ENCODE peak calls at places on chromosomes 1 and 21, in seven cellular contexts. L is SK-N-SH, D is GM12878, N is HCT116, Z is NT2/D1, T is HepG2, Y is H1. V is an unnamed sample.

GRCh38 chr1:114314098-114314497 is 160.4 kb upstream of the SYT6 start:
- DNase-seq in Z (no peak), Y (no peak), N (no peak), L (no peak), T (no peak), D (no peak), V (no peak)

GRCh38 chr1:203153989-203154821 is 21.4 kb downstream of the MYBPH start:
- DNase-seq in T (no peak), L (peak; percentile 55), D (no peak), N (no peak), Y (no peak), Z (no peak), V (no peak)

GRCh38 chr1:225879521-225880209 is 2.5 kb downstream of the TMEM63A start:
- DNase-seq in Y (no peak), L (no peak), Z (no peak), D (no peak), N (no peak), T (peak; percentile 21), V (no peak)

GRCh38 chr1:240539700-240540414 is 72.1 kb downstream of the GREM2 start:
- DNase-seq in D (no peak), N (no peak), Y (no peak), T (no peak), Z (peak; percentile 27), L (no peak), V (no peak)

GRCh38 chr1:46198026-46198826 is at the start of gene POMGNT1:
- DNase-seq in Y (peak; percentile 82), T (peak; percentile 23), L (peak; percentile 98), D (no peak), N (no peak), Z (peak; percentile 35), V (peak; percentile 98)

GRCh38 chr1:217018648-217019047 is 295.4 kb upstream of the ESRRG start:
- DNase-seq in Z (no peak), T (no peak), Y (no peak), L (no peak), N (no peak), D (no peak), V (no peak)

GRCh38 chr1:15799004-15799867 is 8.2 kb downstream of the UQCRHL start:
- DNase-seq in Z (peak; percentile 46), D (no peak), Y (no peak), T (peak; percentile 61), L (no peak), N (peak; percentile 83), V (peak; percentile 22)

GRCh38 chr1:230231739-230232075 is 164.7 kb downstream of the GALNT2 start:
- DNase-seq in Z (no peak), Y (no peak), N (no peak), T (no peak), L (no peak), D (no peak), V (no peak)

GRCh38 chr1:30522031-30523004 is 201.1 kb downstream of the MATN1 start:
- DNase-seq in Z (no peak), Y (peak; percentile 31), T (no peak), L (no peak), D (no peak), N (no peak), V (no peak)

GRCh38 chr21:36914244-36915013 is 52.0 kb downstream of the HLCS start:
- DNase-seq in T (no peak), Y (no peak), L (no peak), D (no peak), Z (peak; percentile 43), N (no peak), V (no peak)

GRCh38 chr1:56301791-56302190 is 277.6 kb downstream of the PLPP3 start:
- DNase-seq in T (no peak), N (no peak), Z (no peak), L (no peak), D (no peak), Y (no peak), V (no peak)

GRCh38 chr1:36675106-36675505 is 192.4 kb upstream of the CSF3R start:
- DNase-seq in T (no peak), L (no peak), N (no peak), Z (no peak), Y (no peak), D (no peak), V (no peak)

GRCh38 chr1:224333309-224333926 is 3.4 kb upstream of the NVL start:
- DNase-seq in L (peak; percentile 57), D (peak; percentile 56), N (peak; percentile 57), Z (no peak), T (peak; percentile 60), Y (no peak), V (peak; percentile 49)

GRCh38 chr1:70487910-70488665 is 77.0 kb downstream of the CTH start:
- DNase-seq in N (peak; percentile 46), Y (peak; percentile 63), T (peak; percentile 43), D (peak; percentile 16), Z (peak; percentile 74), L (peak; percentile 45), V (peak; percentile 17)

GRCh38 chr1:59776960-59777852 is 37.5 kb upstream of the HOOK1 start:
- DNase-seq in L (no peak), D (no peak), Z (no peak), N (no peak), Y (no peak), T (no peak), V (no peak)

GRCh38 chr1:30416221-30416820 is 307.1 kb downstream of the MATN1 start:
- DNase-seq in N (no peak), Y (peak; percentile 22), D (no peak), T (no peak), L (no peak), Z (no peak), V (no peak)

GRCh38 chr1:185595835-185596667 is 138.1 kb upstream of the HMCN1 start:
- DNase-seq in L (peak; percentile 46), D (peak; percentile 13), Y (peak; percentile 77), N (peak; percentile 51), Z (peak; percentile 66), T (peak; percentile 46), V (peak; percentile 67)

GRCh38 chr1:3575953-3576352 is 35.4 kb downstream of the MEGF6 start:
- DNase-seq in L (no peak), Y (no peak), T (no peak), N (no peak), Z (no peak), D (no peak), V (no peak)

GRCh38 chr1:41811051-41811795 is 107.5 kb downstream of the HIVEP3 start:
- DNase-seq in T (no peak), D (no peak), Z (no peak), L (no peak), Y (no peak), N (no peak), V (no peak)

GRCh38 chr21:45295576-45296365 is 8.1 kb upstream of the POFUT2 start:
- DNase-seq in N (no peak), L (peak; percentile 45), Z (no peak), T (no peak), Y (no peak), D (no peak), V (no peak)

GRCh38 chr21:45296638-45297037 is 8.9 kb upstream of the POFUT2 start:
- DNase-seq in Z (no peak), T (no peak), D (no peak), L (no peak), Y (no peak), N (no peak), V (no peak)

GRCh38 chr21:45293726-45294401 is 6.2 kb upstream of the POFUT2 start:
- DNase-seq in D (no peak), N (no peak), Z (no peak), T (no peak), L (peak; percentile 27), Y (peak; percentile 39), V (no peak)

GRCh38 chr21:45293214-45293725 is 5.6 kb upstream of the POFUT2 start:
- DNase-seq in D (no peak), T (no peak), Z (no peak), L (peak; percentile 22), N (no peak), Y (peak; percentile 48), V (no peak)

DNA sequence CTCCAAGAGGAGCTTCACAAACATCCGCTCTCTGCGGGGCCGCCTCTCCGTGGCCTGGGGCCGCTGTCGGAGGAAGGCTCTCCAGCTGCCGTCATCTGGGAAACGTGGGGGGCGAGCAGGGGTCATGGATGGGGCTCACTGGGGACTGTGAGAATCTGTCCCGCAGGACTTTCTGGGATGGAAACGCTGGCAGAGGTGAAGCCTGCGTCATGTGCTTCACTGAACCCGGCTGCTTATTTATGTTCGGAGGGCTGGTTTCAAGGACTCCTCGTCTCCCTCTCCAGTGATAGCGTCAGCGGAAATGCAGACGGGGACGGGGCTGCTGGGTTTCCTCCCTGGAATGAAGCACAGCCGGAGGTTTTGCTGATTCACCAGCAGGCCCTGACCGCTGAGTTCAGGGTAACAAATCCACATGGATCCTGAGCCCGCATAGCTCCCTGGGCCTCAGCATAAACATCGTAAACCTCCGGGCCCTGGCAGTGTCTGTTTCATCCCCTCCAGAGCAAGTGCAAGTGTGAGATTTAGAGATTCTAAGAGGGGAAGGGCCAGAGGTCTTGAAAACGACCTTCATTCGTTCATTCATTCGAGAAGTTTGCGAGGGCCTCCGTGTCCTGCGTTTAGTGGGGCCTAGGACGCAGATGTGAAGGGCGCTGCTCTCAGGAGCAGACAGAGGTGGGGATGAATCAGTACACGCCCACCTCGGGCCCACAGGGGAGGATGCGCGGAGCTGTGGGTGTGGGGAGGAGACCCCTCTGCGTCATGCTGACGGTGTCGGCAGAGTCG is 7.0 kb upstream of the POFUT2 start:
- DNase-seq in D (no peak), L (peak; percentile 25), Y (peak; percentile 62), T (no peak), N (no peak), Z (no peak), V (no peak)
- TF ChIP-seq YY1 in D (no peak), L (no peak), Y (no peak), T (no peak), N (no peak), Z (no peak), V (no peak)

GRCh38 chr1:205429742-205430464 is 8.0 kb upstream of the LEMD1 start:
- DNase-seq in D (no peak), Z (no peak), N (no peak), Y (no peak), L (no peak), T (no peak), V (no peak)
- TF ChIP-seq YY1 in D (no peak), Z (no peak), N (no peak), Y (no peak), L (no peak), T (no peak), V (no peak)

GRCh38 chr1:183124259-183124658 is 61.8 kb upstream of the LAMC2 start:
- DNase-seq in N (no peak), L (peak; percentile 7), Z (no peak), D (no peak), T (no peak), Y (no peak), V (no peak)
- TF ChIP-seq YY1 in N (no peak), L (no peak), Z (no peak), D (no peak), T (no peak), Y (no peak), V (no peak)

GRCh38 chr1:7388141-7388487 is 383.0 kb upstream of the VAMP3 start:
- DNase-seq in L (peak; percentile 37), N (no peak), Z (no peak), T (no peak), D (no peak), Y (peak; percentile 27), V (no peak)

GRCh38 chr1:7390604-7391000 is 380.5 kb upstream of the VAMP3 start:
- DNase-seq in L (no peak), T (no peak), N (no peak), Y (peak; percentile 34), D (no peak), Z (no peak), V (no peak)

GRCh38 chr1:7388488-7389185 is 382.5 kb upstream of the VAMP3 start:
- DNase-seq in Y (peak; percentile 49), Z (no peak), L (peak; percentile 66), T (no peak), D (no peak), N (no peak), V (no peak)

GRCh38 chr1:7389786-7390603 is 381.1 kb upstream of the VAMP3 start:
- DNase-seq in D (no peak), Z (no peak), L (peak; percentile 22), N (no peak), Y (peak; percentile 36), T (no peak), V (no peak)

GRCh38 chr1:7389201-7389785 is 381.8 kb upstream of the VAMP3 start:
- DNase-seq in Z (no peak), L (peak; percentile 60), D (no peak), Y (peak; percentile 48), T (no peak), N (no peak), V (no peak)
- TF ChIP-seq YY1 in Z (no peak), L (no peak), D (no peak), Y (no peak), T (no peak), N (no peak), V (no peak)